ENCODE peak calls at places on chromosomes 11 and 22, in five cellular contexts. H, B, S, V and C are unnamed samples.

GRCh38 chr11:121538054-121538453 is 85.3 kb upstream of the SORL1-AS1 start:
- DNase-seq in H (no peak), S (no peak), B (no peak), V (no peak), C (peak)

GRCh38 chr22:47337161-47337621 is 574.7 kb downstream of the TBC1D22A start:
- DNase-seq in V (peak), B (peak), S (no peak), H (no peak), C (peak)

GRCh38 chr11:64306876-64307622 is 1.7 kb downstream of the ESRRA start:
- DNase-seq in H (peak), S (peak), B (no peak), V (no peak), C (no peak)

GRCh38 chr11:123194308-123195181 is 503 bp downstream of the CLMP start:
- DNase-seq in B (no peak), S (peak), H (peak), V (no peak), C (no peak)

GRCh38 chr22:32926600-32926999 is 125.1 kb downstream of the TIMP3 start:
- DNase-seq in B (no peak), V (peak), S (no peak), H (no peak), C (peak)

GRCh38 chr11:129815596-129816461 is at the start of gene TMEM45B:
- DNase-seq in S (no peak), H (no peak), V (no peak), B (no peak), C (no peak)

GRCh38 chr11:68461284-68461861 is 821 bp downstream of the PPP6R3 start:
- DNase-seq in B (no peak), V (no peak), S (no peak), H (no peak), C (peak)

GRCh38 chr11:64809781-64810241 is 540 bp downstream of the MEN1 start:
- DNase-seq in H (no peak), S (no peak), V (no peak), B (no peak), C (peak)

GRCh38 chr11:65471410-65471762 is 27.5 kb upstream of the MALAT1 start:
- DNase-seq in B (no peak), S (peak), V (peak), H (peak), C (no peak)

GRCh38 chr11:101582242-101583052 is 1.4 kb downstream of the TRPC6 start:
- DNase-seq in S (peak), H (no peak), B (no peak), V (peak), C (no peak)

GRCh38 chr11:9132203-9132878 is 40.9 kb upstream of the SCUBE2 start:
- DNase-seq in V (no peak), B (no peak), H (no peak), S (no peak), C (no peak)

GRCh38 chr22:46674367-46674781 is 54.2 kb downstream of the GRAMD4 start:
- DNase-seq in H (peak), S (peak), B (no peak), V (no peak), C (no peak)

GRCh38 chr22:31575190-31575589 is 78.9 kb downstream of the SFI1 start:
- DNase-seq in V (no peak), S (no peak), B (no peak), H (no peak), C (no peak)

GRCh38 chr22:46851941-46852340 is 89.5 kb downstream of the TBC1D22A start:
- DNase-seq in V (no peak), H (no peak), S (no peak), B (no peak), C (no peak)

GRCh38 chr11:57313071-57313787 is 11.5 kb downstream of the TNKS1BP1 start:
- DNase-seq in S (no peak), H (peak), V (no peak), B (no peak), C (no peak)

GRCh38 chr11:130520231-130520630 is 71.8 kb downstream of the ADAMTS15 start:
- DNase-seq in S (no peak), B (no peak), H (no peak), V (no peak), C (no peak)

GRCh38 chr11:69218946-69219720 is 63.4 kb downstream of the SMIM38 start:
- DNase-seq in V (no peak), B (no peak), S (no peak), H (no peak), C (no peak)

GRCh38 chr22:32897400-32897799 is 95.9 kb downstream of the TIMP3 start:
- DNase-seq in B (no peak), V (peak), S (no peak), H (no peak), C (no peak)

GRCh38 chr22:42747701-42748513 is 27.2 kb upstream of the A4GALT start:
- DNase-seq in H (no peak), B (no peak), V (peak), S (no peak), C (no peak)

GRCh38 chr11:46694095-46694494 is 6.3 kb downstream of the ARHGAP1 start:
- DNase-seq in B (no peak), H (no peak), V (no peak), S (no peak), C (no peak)

GRCh38 chr11:88538088-88538487 is 200.6 kb upstream of the CTSC start:
- DNase-seq in S (no peak), V (no peak), H (no peak), B (no peak), C (no peak)

GRCh38 chr22:46023558-46023981 is 46.6 kb upstream of the WNT7B start:
- DNase-seq in S (peak), B (no peak), H (peak), V (no peak), C (no peak)

GRCh38 chr11:62988281-62988680 is 3.5 kb upstream of the SLC22A6 start:
- DNase-seq in H (no peak), V (no peak), S (no peak), B (no peak), C (no peak)

GRCh38 chr22:38754247-38755154 is 1.3 kb downstream of the SUN2 start:
- DNase-seq in B (no peak), S (peak), V (no peak), H (peak), C (peak)

GRCh38 chr11:84381666-84382065 is 1095.5 kb upstream of the CCDC90B start:
- DNase-seq in S (no peak), B (no peak), H (no peak), V (no peak), C (no peak)

GRCh38 chr11:2522636-2523255 is 77.9 kb downstream of the KCNQ1 start:
- DNase-seq in V (no peak), S (peak), B (no peak), H (peak), C (no peak)

GRCh38 chr22:44951510-44951816 is 58.3 kb downstream of the PHF21B start:
- DNase-seq in S (no peak), H (no peak), V (no peak), B (no peak), C (no peak)

GRCh38 chr11:119886667-119887230 is 157.7 kb upstream of the NECTIN1 start:
- DNase-seq in S (no peak), V (no peak), H (no peak), B (no peak), C (no peak)

GRCh38 chr11:26779466-26779865 is 57.6 kb upstream of the SLC5A12 start:
- DNase-seq in B (no peak), H (no peak), S (no peak), V (no peak), C (no peak)

GRCh38 chr11:61279934-61280656 is 15.0 kb downstream of the VWCE start:
- DNase-seq in B (no peak), V (no peak), H (no peak), S (no peak), C (no peak)

GRCh38 chr11:2593393-2593950 is 106.3 kb downstream of the KCNQ1OT1 start:
- DNase-seq in B (no peak), H (no peak), S (peak), V (no peak), C (no peak)

GRCh38 chr22:24812950-24813349 is 6.9 kb downstream of the SGSM1 start:
- DNase-seq in B (no peak), V (no peak), H (no peak), S (no peak), C (no peak)
- H3K27ac ChIP-seq in B (no peak), V (no peak), H (no peak), S (no peak), C (no peak)

DNA sequence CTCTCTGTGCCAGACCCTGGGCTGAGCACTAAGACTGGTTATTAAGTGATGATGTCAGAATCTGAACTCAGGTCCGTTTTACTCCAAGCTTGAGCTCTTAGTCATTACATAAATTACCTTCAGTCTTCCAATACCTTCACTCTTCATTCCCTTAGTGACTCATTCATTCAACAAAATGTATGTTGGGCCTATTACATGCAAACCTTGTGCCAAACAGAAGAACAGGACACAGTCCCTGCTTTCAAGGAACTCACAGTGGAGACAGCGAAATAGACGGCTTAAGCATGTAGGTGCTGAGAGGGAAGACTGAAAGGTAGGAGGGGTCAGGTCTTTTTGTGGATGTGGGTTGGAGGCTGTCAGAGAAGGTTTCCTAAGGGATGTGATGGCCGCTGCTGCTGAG is 3.3 kb downstream of the KCTD14 start:
- DNase-seq in V (no peak), H (no peak), S (no peak), B (no peak), C (no peak)
- H3K27ac ChIP-seq in V (no peak), H (no peak), S (no peak), B (no peak), C (no peak)

DNA sequence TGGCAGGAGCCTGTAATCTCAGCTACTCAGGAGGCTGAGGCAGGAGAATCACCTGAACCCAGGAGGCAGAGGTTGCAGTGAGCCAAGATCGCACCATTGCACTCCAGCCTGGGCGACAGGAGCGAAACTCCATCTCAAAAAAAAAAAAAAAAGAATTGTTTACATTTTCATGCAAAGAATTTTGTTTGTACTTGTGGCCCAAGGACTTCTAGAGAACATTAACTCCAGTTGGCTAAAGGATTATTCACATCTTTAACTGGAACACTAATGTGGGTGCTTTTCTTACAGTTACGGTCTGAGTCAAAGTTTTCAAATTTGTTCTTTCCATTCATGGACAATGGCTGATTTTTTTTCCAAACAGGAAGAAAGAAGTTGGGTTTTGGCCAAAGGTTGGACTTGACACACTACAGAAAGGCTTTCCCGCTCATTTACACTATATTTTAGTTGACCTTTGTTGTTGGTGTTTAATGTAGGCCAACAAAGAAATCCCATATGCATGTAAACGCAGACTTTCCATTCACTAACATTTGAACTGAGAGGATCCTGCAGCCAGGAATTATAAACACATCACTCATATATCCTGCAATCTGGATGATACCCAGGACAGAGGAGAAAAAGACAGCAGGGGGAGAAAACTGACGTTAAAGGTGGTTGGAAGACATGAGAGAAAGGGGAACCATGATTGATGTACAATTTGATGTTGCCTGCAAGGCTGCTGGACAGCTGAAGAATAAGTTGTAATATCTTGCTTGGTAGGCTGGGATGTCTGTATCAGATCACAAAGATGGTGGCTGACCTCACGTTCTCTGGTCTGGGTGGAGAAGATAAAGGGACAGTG is 13.1 kb downstream of the POU2AF1 start:
- DNase-seq in B (no peak), H (no peak), V (no peak), S (no peak), C (no peak)
- H3K27ac ChIP-seq in B (no peak), H (no peak), V (no peak), S (peak), C (peak)

GRCh38 chr11:105609832-105610781 is at the start of gene GRIA4:
- DNase-seq in S (no peak), B (no peak), V (peak), H (peak), C (peak)
- H3K27ac ChIP-seq in S (no peak), B (no peak), V (no peak), H (no peak), C (no peak)

GRCh38 chr11:112903310-112903709 is 57.9 kb upstream of the NCAM1 start:
- DNase-seq in V (no peak), B (no peak), H (no peak), S (no peak), C (no peak)
- H3K27ac ChIP-seq in V (no peak), B (no peak), H (no peak), S (no peak), C (no peak)

GRCh38 chr11:36033082-36033751 is 89.4 kb downstream of the LDLRAD3 start:
- DNase-seq in H (no peak), S (no peak), B (no peak), V (no peak), C (no peak)
- H3K27ac ChIP-seq in H (no peak), S (no peak), B (peak), V (no peak), C (no peak)

GRCh38 chr11:78318321-78318720 is 99.3 kb downstream of the GAB2 start:
- DNase-seq in B (no peak), H (no peak), V (no peak), S (no peak), C (no peak)
- H3K27ac ChIP-seq in B (no peak), H (no peak), V (no peak), S (peak), C (no peak)

DNA sequence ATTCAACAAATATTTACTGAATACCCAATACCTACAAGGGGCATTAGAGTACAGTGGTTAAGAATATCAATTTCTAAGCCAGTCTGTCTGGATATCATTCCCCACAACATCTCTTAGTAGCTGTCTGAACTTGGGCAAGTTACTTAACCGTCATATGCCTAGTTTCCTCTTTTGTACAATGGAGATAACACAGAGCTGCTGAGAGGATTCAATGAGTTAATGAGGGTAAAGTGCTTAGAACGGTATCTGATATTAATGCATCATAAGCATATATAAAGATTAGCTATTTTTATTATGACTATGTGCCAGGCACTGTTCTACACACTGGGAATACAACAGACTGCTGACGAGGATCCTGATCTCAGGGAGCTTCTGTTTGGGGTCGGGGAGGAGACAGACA is 116.4 kb downstream of the APOL5 start:
- DNase-seq in B (no peak), S (no peak), H (no peak), V (no peak), C (no peak)
- H3K27ac ChIP-seq in B (peak), S (peak), H (peak), V (no peak), C (no peak)

GRCh38 chr22:27110985-27111451 is 453.6 kb downstream of the MIAT start:
- DNase-seq in H (no peak), B (no peak), V (peak), S (no peak), C (no peak)
- H3K27ac ChIP-seq in H (no peak), B (no peak), V (peak), S (no peak), C (no peak)